ENCODE peak calls at places on chromosomes 1 and 21, in nine cellular contexts. E, Z, G, A, T, M, R, S and F are unnamed samples.

GRCh38 chr1:41811978-41812852 is 106.5 kb downstream of the HIVEP3 start:
- DNase-seq in S (no peak), M (no peak), G (peak), A (peak), E (peak), T (peak), Z (peak), R (no peak), F (peak)

GRCh38 chr1:104132386-104132973 is 382.8 kb downstream of the AMY1C start:
- DNase-seq in R (no peak), M (no peak), E (peak), Z (no peak), T (no peak), G (no peak), S (no peak), A (no peak), F (no peak)

GRCh38 chr1:216224233-216224632 is 199.0 kb downstream of the USH2A start:
- DNase-seq in R (no peak), S (no peak), Z (no peak), T (no peak), M (no peak), E (no peak), A (no peak), G (no peak), F (no peak)

GRCh38 chr1:210143465-210144062 is 89.0 kb upstream of the SERTAD4 start:
- DNase-seq in Z (peak), E (peak), T (peak), S (peak), R (peak), A (peak), G (peak), M (no peak), F (peak)

GRCh38 chr1:188386666-188387065 is 1557.9 kb downstream of the PLA2G4A start:
- DNase-seq in S (no peak), R (no peak), M (no peak), E (no peak), Z (no peak), G (no peak), T (no peak), A (no peak), F (no peak)

GRCh38 chr1:21337931-21338567 is 47.8 kb upstream of the ECE1 start:
- DNase-seq in S (peak), A (peak), T (peak), G (peak), Z (no peak), E (no peak), R (no peak), M (no peak), F (no peak)

GRCh38 chr1:226116673-226117072 is 54.2 kb downstream of the H3-3A start:
- DNase-seq in M (peak), E (no peak), S (no peak), R (no peak), Z (no peak), A (no peak), G (no peak), T (no peak), F (no peak)

GRCh38 chr1:234997201-234998173 is 131.2 kb downstream of the TOMM20 start:
- DNase-seq in G (peak), A (peak), S (peak), Z (no peak), M (peak), T (peak), E (no peak), R (peak), F (no peak)

GRCh38 chr1:42756956-42757891 is 9.6 kb downstream of the P3H1 start:
- DNase-seq in Z (no peak), S (no peak), R (no peak), G (no peak), M (peak), A (no peak), E (peak), T (peak), F (peak)

GRCh38 chr1:175129182-175129581 is 61.5 kb downstream of the TNN start:
- DNase-seq in G (peak), T (peak), S (no peak), R (no peak), M (no peak), A (no peak), Z (no peak), E (no peak), F (no peak)

GRCh38 chr1:52947490-52947889 is 20.4 kb downstream of the SCP2 start:
- DNase-seq in G (no peak), S (no peak), M (no peak), E (no peak), T (no peak), A (no peak), Z (no peak), R (no peak), F (no peak)

GRCh38 chr1:15966081-15966955 is 9.6 kb downstream of the ZBTB17 start:
- DNase-seq in T (peak), G (no peak), Z (no peak), A (no peak), M (peak), R (no peak), E (peak), S (peak), F (no peak)

GRCh38 chr1:53561488-53562115 is 102.4 kb downstream of the DMRTB1 start:
- DNase-seq in M (no peak), Z (no peak), A (no peak), T (no peak), G (no peak), R (no peak), E (no peak), S (no peak), F (peak)

GRCh38 chr1:201016211-201016651 is 7.3 kb downstream of the KIF21B start:
- DNase-seq in A (peak), T (no peak), S (no peak), E (no peak), G (no peak), M (peak), Z (no peak), R (no peak), F (no peak)

GRCh38 chr21:35475006-35475405 is 425.9 kb upstream of the RUNX1 start:
- DNase-seq in T (peak), E (no peak), G (no peak), R (no peak), Z (no peak), S (no peak), M (peak), A (no peak), F (no peak)

GRCh38 chr1:43174873-43175272 is 2.7 kb downstream of the CFAP57 start:
- DNase-seq in G (no peak), Z (no peak), R (no peak), S (no peak), M (no peak), E (no peak), A (no peak), T (no peak), F (no peak)

GRCh38 chr1:171032822-171033702 is 57.6 kb upstream of the FMO3 start:
- DNase-seq in G (no peak), T (no peak), A (no peak), S (no peak), M (no peak), R (no peak), Z (no peak), E (no peak), F (no peak)

GRCh38 chr1:88763649-88764406 is 79.8 kb downstream of the PKN2 start:
- DNase-seq in Z (no peak), R (no peak), G (peak), A (no peak), S (no peak), T (peak), M (peak), E (no peak), F (no peak)

GRCh38 chr1:104238991-104239390 is 489.3 kb downstream of the AMY1C start:
- DNase-seq in S (no peak), A (no peak), G (no peak), E (no peak), T (no peak), Z (no peak), M (no peak), R (no peak), F (no peak)

GRCh38 chr1:68149110-68149798 is 83.1 kb downstream of the WLS start:
- DNase-seq in T (no peak), G (no peak), S (no peak), M (no peak), R (no peak), Z (no peak), E (no peak), A (peak), F (no peak)

GRCh38 chr1:59142663-59143487 is 154.0 kb upstream of the FGGY start:
- DNase-seq in A (no peak), T (peak), M (peak), R (no peak), E (no peak), Z (no peak), S (no peak), G (peak), F (peak)

GRCh38 chr21:43195131-43196021 is 26.6 kb downstream of the CRYAA start:
- DNase-seq in M (peak), S (no peak), A (peak), R (peak), T (no peak), Z (peak), E (no peak), G (no peak), F (no peak)

GRCh38 chr1:33407750-33408436 is 23.0 kb downstream of the PHC2 start:
- DNase-seq in R (no peak), A (no peak), M (no peak), E (no peak), Z (no peak), G (no peak), T (no peak), S (no peak), F (no peak)

GRCh38 chr1:161324020-161324419 is 9.8 kb downstream of the SDHC start:
- DNase-seq in Z (no peak), M (no peak), T (no peak), E (no peak), G (no peak), R (no peak), A (no peak), S (no peak), F (no peak)

GRCh38 chr1:54312874-54313316 is 93.3 kb downstream of the SSBP3 start:
- DNase-seq in R (no peak), A (peak), S (no peak), M (no peak), E (no peak), G (peak), T (peak), Z (no peak), F (no peak)

GRCh38 chr21:32414579-32415358 is 2.3 kb downstream of the EVA1C start:
- DNase-seq in Z (no peak), G (no peak), S (no peak), M (peak), E (no peak), A (no peak), R (no peak), T (peak), F (no peak)
- TF ChIP-seq CTCF in Z (peak), G (peak), S (no peak), M (peak), E (no peak), A (peak), R (peak), T (peak), F (no peak)

GRCh38 chr1:57082711-57083439 is 117.1 kb upstream of the C8B start:
- DNase-seq in Z (no peak), T (no peak), E (no peak), M (no peak), S (no peak), R (no peak), A (peak), G (no peak), F (no peak)

DNA sequence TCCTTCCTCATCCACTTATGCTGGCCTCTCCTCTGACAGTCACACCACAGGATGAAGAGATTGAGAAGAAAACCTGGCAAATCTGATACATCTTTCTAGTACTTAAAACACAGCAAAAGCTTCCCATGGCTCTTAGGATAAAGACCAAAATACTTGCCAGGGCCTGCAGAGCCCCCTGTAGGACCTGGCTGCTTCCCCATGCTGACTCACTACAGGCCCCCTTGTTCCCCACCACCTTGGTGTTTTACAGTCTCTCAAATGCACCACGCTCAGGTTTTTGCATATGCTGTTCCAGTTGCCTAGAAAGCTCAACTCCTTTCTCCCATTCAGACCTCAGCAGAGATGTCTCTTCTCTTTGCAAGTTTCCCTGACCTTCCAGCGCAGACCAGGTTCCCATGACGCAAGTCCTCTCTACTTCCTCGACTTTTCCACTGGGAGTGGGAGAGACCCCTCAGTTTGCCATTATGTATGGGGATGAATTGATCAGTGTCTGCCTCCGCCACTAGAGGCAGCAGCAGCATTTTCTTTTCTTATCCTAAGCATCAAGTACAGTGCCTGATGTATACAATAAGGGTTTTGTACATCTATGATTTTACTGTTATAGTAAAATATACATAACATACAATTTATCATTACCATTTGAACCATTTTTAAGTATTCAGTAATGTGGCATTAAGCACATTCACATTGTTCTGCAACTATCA is 113.8 kb upstream of the C8B start:
- DNase-seq in G (no peak), S (no peak), R (no peak), T (no peak), E (no peak), Z (no peak), M (no peak), A (no peak), F (no peak)
- TF ChIP-seq CTCF in G (peak), S (no peak), R (peak), T (peak), E (peak), Z (peak), M (no peak), A (peak), F (no peak)

GRCh38 chr1:212701910-212702309 is 2.3 kb upstream of the BATF3 start:
- DNase-seq in T (no peak), Z (no peak), A (no peak), S (no peak), M (no peak), G (no peak), E (no peak), R (no peak), F (peak)
- TF ChIP-seq CTCF in T (peak), Z (peak), A (no peak), S (no peak), M (no peak), G (no peak), E (no peak), R (no peak), F (peak)

DNA sequence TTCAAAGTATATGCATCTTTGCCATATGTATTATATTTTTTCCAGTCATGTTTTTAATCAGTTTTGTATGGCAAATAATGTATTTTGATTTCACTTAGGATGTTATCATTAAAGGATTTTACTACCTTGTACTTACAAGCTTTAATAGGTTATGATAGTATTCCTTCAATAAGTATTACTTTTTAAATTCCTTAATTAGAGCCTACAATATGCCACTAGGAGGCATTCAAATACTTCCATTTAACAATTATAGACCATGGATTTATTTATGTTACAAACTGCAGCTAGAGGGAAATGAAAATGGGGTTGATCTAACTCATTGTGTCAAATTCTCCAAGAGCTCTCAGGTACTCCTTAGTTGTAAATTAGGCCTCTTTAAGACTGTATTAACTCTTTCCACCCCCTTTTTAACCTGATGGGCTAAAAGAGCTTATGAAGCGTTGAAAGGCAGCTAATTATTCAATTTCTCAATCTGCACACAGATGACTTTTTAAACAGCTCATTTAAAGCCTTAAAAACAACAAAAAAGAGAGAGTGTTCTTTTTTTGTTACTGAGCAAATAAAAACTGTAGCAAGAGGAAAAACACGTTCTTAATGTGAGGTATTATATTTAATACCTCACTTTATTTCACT is 156.2 kb downstream of the DENND1B start:
- DNase-seq in S (no peak), R (no peak), M (no peak), A (no peak), Z (no peak), G (peak), E (no peak), T (peak), F (no peak)
- TF ChIP-seq CTCF in S (no peak), R (peak), M (peak), A (peak), Z (peak), G (peak), E (no peak), T (peak), F (peak)

GRCh38 chr1:227730630-227731151 is 4.4 kb downstream of the JMJD4 start:
- DNase-seq in Z (no peak), S (no peak), G (no peak), M (peak), R (no peak), A (no peak), E (no peak), T (no peak), F (no peak)
- TF ChIP-seq CTCF in Z (no peak), S (no peak), G (no peak), M (no peak), R (no peak), A (no peak), E (no peak), T (no peak), F (peak)

GRCh38 chr1:39132505-39133339 is 71.8 kb upstream of the MACF1 start:
- DNase-seq in M (no peak), A (peak), T (peak), E (no peak), Z (peak), R (no peak), S (no peak), G (no peak), F (peak)
- TF ChIP-seq CTCF in M (no peak), A (peak), T (no peak), E (no peak), Z (peak), R (peak), S (no peak), G (no peak), F (peak)

GRCh38 chr1:184595609-184596008 is 159.0 kb downstream of the EDEM3 start:
- DNase-seq in R (no peak), Z (no peak), G (peak), E (no peak), S (no peak), M (no peak), A (no peak), T (peak), F (no peak)

GRCh38 chr1:184598403-184598802 is 156.3 kb downstream of the EDEM3 start:
- DNase-seq in E (no peak), M (peak), A (no peak), Z (no peak), G (no peak), T (no peak), R (no peak), S (no peak), F (no peak)

GRCh38 chr1:184593612-184594011 is 161.0 kb downstream of the EDEM3 start:
- DNase-seq in E (no peak), R (no peak), Z (no peak), M (no peak), S (no peak), A (no peak), G (no peak), T (peak), F (no peak)

GRCh38 chr1:184597652-184598357 is 156.9 kb downstream of the EDEM3 start:
- DNase-seq in R (no peak), S (no peak), Z (no peak), A (no peak), G (no peak), E (no peak), M (peak), T (peak), F (no peak)

GRCh38 chr1:184596950-184597651 is 157.6 kb downstream of the EDEM3 start:
- DNase-seq in S (no peak), E (no peak), T (no peak), G (no peak), M (no peak), A (no peak), R (no peak), Z (no peak), F (no peak)
- TF ChIP-seq CTCF in S (no peak), E (no peak), T (peak), G (no peak), M (no peak), A (peak), R (no peak), Z (peak), F (peak)

DNA sequence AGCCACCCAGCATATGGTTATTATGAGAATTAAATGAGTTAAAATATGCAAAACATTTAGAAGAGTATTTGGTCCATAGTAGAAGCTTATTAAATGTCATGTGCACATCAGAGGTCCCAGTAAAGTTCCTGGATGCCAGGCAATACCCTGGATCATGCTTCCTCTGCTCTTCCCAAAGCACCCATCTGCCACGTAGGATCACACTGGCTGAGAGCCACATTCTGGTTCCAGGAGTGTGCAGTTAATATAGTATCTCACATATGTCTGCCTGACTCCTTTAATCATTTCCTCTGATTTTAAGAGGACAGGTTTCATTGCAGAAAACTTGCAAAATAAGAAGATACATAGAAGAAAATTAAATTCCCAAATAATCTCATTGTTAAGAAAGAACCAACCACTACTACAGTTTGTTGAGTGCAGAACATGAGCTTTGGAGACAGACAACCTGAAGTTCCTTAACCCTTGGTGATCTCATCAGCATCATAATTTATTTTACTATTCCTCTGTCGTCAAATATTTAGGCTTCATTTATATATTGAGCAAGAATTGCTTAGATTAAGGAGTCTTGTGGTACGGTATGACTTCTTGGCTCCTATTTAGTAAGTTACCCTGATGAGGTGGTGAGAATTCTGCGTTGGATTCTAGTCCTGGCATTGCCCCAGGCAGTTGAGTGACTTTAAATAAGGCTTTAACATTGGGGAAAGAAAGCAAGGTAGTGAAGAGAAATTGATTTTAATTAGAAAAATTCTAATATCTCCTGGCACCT is 12.3 kb downstream of the SGIP1 start:
- DNase-seq in Z (no peak), E (no peak), S (no peak), G (no peak), A (no peak), R (no peak), M (no peak), T (no peak), F (no peak)
- TF ChIP-seq CTCF in Z (no peak), E (no peak), S (no peak), G (no peak), A (no peak), R (no peak), M (no peak), T (no peak), F (no peak)